ENCODE peak calls at places on chromosomes 13 and 19, in five cellular contexts. Z is coronary artery, S is uterus, Q is astrocyte of the cerebellum, P is AG10803. K is an unnamed sample.

GRCh38 chr19:9054768-9055167 is 32.1 kb upstream of the OR1M1 start:
- DNase-seq in S (no peak), Q (no peak), Z (no peak), P (no peak), K (no peak)

GRCh38 chr19:22882797-22883196 is 50.7 kb downstream of the ZNF723 start:
- DNase-seq in Q (no peak), P (peak; percentile 4), S (no peak), Z (no peak), K (peak; percentile 62)

GRCh38 chr13:84296386-84296785 is 414.1 kb upstream of the SLITRK1 start:
- DNase-seq in Q (no peak), P (no peak), S (no peak), Z (no peak), K (no peak)

GRCh38 chr13:92414851-92415250 is 811.8 kb upstream of the GPC6 start:
- DNase-seq in Z (no peak), P (no peak), Q (no peak), S (no peak), K (no peak)

GRCh38 chr13:113113846-113114271 is 8.3 kb downstream of the F7 start:
- DNase-seq in S (peak; percentile 6), P (no peak), Z (peak; percentile 41), Q (no peak), K (no peak)

GRCh38 chr19:10586396-10586795 is 716 bp downstream of the AP1M2 start:
- DNase-seq in P (no peak), S (no peak), Q (no peak), Z (no peak), K (no peak)

GRCh38 chr19:6141217-6141616 is 5.8 kb downstream of the ACSBG2 start:
- DNase-seq in P (no peak), Z (no peak), Q (no peak), S (no peak), K (no peak)

GRCh38 chr19:29467824-29468401 is 57.9 kb upstream of the VSTM2B start:
- DNase-seq in Q (no peak), Z (no peak), P (peak; percentile 20), S (no peak), K (peak; percentile 44)

GRCh38 chr19:58305065-58305931 is at the start of gene ERVK3-1:
- DNase-seq in Q (peak; percentile 90), S (peak; percentile 93), Z (peak; percentile 98), P (peak; percentile 97), K (peak; percentile 95)

GRCh38 chr19:58307736-58308135 is 2.6 kb downstream of the ERVK3-1 start:
- DNase-seq in P (no peak), S (no peak), Z (no peak), Q (no peak), K (no peak)

GRCh38 chr19:58304748-58305064 is 471 bp upstream of the ERVK3-1 start:
- DNase-seq in S (no peak), Q (no peak), P (no peak), Z (no peak), K (no peak)

GRCh38 chr19:58304255-58304654 is 922 bp upstream of the ERVK3-1 start:
- DNase-seq in Q (no peak), P (no peak), Z (no peak), S (no peak), K (no peak)

GRCh38 chr19:58305932-58306323 is 751 bp downstream of the ERVK3-1 start:
- DNase-seq in P (no peak), Q (no peak), Z (no peak), S (no peak), K (no peak)
- H3K4me3 ChIP-seq in P (peak overlapping the region; percentile 91), Q (peak overlapping the region; percentile 80), Z (peak overlapping the region; percentile 98), S (peak overlapping the region; percentile 88), K (peak overlapping the region; percentile 93)

DNA sequence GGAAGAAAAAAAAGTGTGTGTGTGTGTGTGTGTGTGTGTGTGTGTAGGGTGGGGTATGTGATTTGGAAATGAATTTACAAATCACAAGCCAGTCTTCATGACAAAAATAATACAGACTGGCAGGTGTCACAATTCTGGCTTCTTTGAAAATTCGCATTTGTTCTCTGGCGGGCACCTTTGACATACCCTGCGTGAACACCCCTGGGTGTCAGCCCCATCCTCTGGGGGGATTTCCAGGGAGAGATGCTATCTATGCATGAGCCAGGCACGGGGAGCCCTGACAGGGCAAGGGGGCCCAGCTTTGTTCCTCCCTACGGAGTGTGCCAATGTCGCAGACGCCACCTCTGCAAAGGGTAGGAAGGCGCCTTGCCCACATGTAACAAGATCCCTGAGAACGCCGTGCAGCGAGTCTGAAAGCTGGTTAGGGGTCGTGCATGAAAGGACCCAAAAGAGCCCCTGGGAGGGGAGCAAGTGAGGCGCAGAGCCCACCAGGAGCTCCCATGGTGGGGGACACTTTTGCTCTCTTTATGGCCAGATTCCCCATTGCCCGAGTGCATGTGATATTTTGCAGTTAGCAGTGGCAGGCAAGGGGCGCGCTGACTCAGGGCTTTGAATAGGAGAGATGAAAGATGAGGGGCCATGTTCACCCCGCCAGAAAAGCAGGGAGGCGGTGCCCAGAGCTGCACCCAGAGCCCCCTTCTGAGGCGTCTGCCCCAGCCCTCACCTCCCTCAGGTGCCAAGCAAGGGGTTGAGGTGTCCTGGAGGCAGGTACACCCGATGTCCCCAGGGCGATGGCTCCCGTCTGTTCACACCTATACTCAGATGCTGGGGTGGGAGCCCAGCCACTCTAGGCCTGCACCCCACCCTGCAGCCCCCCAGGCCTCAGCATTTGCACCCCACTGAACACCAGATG is 45.3 kb downstream of the KLF2 start:
- DNase-seq in S (no peak), Q (no peak), Z (no peak), P (no peak), K (peak; percentile 43)
- H3K4me3 ChIP-seq in S (no peak overlapping the region), Q (no peak overlapping the region), Z (no peak overlapping the region), P (no peak overlapping the region), K (peak overlapping the region; percentile 39)

GRCh38 chr19:1843646-1844394 is 4.5 kb downstream of the REXO1 start:
- DNase-seq in Q (no peak), P (no peak), S (no peak), Z (no peak), K (no peak)
- H3K4me3 ChIP-seq in Q (no peak overlapping the region), P (no peak overlapping the region), S (no peak overlapping the region), Z (no peak overlapping the region), K (no peak overlapping the region)

GRCh38 chr19:55278391-55279135 is 1.3 kb downstream of the HSPBP1 start:
- DNase-seq in Q (no peak), S (no peak), P (no peak), Z (no peak), K (no peak)
- H3K4me3 ChIP-seq in Q (peak overlapping the region; percentile 82), S (no peak overlapping the region), P (peak overlapping the region; percentile 93), Z (no peak overlapping the region), K (peak overlapping the region; percentile 93)

DNA sequence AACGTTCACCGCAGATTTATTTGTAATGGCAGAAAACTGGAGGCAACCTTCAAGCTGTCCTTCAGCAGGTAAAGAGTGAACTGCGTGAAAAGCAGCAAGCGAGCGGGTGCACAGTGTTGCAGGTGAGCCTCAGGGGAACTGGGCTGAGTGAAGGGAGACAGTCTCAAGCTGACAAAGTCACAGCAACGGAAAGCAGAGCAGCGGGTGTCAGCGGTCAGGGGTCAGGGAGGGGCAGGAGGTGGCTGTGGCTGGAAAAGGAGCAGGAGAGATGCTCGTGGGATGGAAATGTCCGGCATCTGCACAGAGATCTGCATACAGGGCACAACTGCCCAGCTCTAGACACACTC is 8.5 kb upstream of the RASA3 start:
- DNase-seq in Q (no peak), S (no peak), Z (no peak), P (no peak), K (no peak)
- H3K4me3 ChIP-seq in Q (no peak overlapping the region), S (no peak overlapping the region), Z (no peak overlapping the region), P (no peak overlapping the region), K (peak overlapping the region; percentile 41)

GRCh38 chr13:50894504-50894903 is 15.1 kb upstream of the RNASEH2B start:
- DNase-seq in S (no peak), Q (no peak), P (no peak), Z (no peak), K (no peak)

GRCh38 chr13:50894042-50894441 is 15.5 kb upstream of the RNASEH2B start:
- DNase-seq in S (no peak), Q (no peak), P (no peak), Z (no peak), K (peak; percentile 61)

GRCh38 chr13:50891206-50891605 is 18.4 kb upstream of the RNASEH2B start:
- DNase-seq in S (no peak), P (no peak), Q (no peak), Z (no peak), K (peak; percentile 53)

GRCh38 chr13:50893211-50893852 is 16.3 kb upstream of the RNASEH2B start:
- DNase-seq in S (no peak), Q (peak; percentile 45), Z (no peak), P (peak; percentile 52), K (peak; percentile 97)

DNA sequence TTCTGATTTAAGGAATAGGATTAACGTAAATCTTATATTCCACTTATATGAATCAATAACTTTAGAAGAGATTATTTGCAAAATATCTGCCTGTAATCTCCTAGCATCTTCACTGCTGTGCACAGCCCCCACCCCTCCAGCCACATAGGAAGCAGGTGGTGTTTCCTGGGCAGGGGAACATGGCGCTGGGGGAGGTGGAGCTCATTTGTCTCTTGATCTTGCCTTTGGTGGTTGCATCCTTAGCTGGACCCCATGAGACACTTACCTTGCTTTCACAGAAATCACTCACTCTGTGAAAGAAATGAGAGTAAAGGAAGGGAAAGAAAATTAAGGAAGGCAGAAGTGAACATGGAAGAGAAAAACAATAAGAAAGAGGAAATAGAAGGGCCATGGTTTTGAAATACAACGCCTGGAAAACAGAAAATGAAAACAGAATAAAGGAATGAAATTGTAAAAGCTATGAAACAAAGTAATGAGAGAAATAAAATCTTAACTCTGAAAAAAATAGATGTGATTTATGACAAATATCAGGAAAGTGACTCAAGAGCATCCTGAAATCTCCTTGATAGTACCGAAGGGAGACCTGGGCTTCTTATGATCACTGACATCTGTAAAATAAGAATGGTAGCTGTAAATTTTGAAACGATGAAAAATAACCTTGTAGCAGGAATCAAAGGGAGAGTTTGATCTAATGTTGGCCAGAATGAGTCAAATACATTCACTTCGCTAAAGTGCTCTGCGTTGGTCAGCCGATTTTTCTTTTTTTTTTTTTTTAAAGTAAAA is 17.2 kb upstream of the RNASEH2B start:
- DNase-seq in Z (no peak), Q (no peak), P (no peak), S (no peak), K (peak; percentile 96)
- H3K4me3 ChIP-seq in Z (no peak overlapping the region), Q (no peak overlapping the region), P (no peak overlapping the region), S (no peak overlapping the region), K (peak overlapping the region; percentile 38)

DNA sequence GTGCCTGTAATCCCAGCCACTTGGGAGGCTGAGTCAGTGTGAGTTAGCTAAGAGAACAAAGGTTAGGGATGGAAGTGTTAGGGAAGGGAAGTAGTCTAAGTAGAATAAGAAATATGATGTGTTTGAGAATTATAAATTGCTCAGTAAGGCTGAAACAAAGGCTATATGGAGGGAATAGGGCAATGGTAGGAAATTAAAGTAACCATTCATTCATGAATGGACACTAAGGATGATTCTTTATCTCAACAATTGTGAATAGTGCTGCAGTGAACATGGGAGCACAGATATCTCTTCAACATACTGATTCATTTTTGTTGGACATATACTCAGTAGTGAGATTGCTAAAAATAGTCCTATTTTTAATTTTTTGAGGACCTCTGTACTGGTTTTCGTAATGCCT is 4.0 kb upstream of the RCBTB2 start:
- DNase-seq in P (no peak), Z (no peak), S (no peak), Q (no peak), K (no peak)
- H3K4me3 ChIP-seq in P (no peak overlapping the region), Z (no peak overlapping the region), S (no peak overlapping the region), Q (no peak overlapping the region), K (no peak overlapping the region)

GRCh38 chr13:73879346-73880020 is 254.7 kb downstream of the KLF12 start:
- DNase-seq in Q (no peak), P (no peak), Z (no peak), S (no peak), K (no peak)
- H3K4me3 ChIP-seq in Q (no peak overlapping the region), P (no peak overlapping the region), Z (no peak overlapping the region), S (no peak overlapping the region), K (no peak overlapping the region)

GRCh38 chr13:110911880-110912279 is 3.0 kb downstream of the ANKRD10 start:
- DNase-seq in S (no peak), P (no peak), Q (no peak), Z (no peak), K (no peak)
- H3K4me3 ChIP-seq in S (no peak overlapping the region), P (no peak overlapping the region), Q (peak overlapping the region; percentile 92), Z (peak overlapping the region; percentile 95), K (no peak overlapping the region)